ENCODE peak calls at places on chromosomes 5 and 9, in six cellular contexts. R is activated CD8-positive, alpha-beta T cell treated with anti-CD3 and anti-CD28 coated beads for 36 hours; O is stromal cell of bone marrow; I is caudate nucleus; U is ureter; N is NCI-H1092. G is an unnamed sample.

GRCh38 chr5:80406980-80407734 is 707 bp upstream of the ZFYVE16 start:
- DNase-seq in I (no peak), R (peak), U (peak), O (peak), N (no peak), G (no peak)

GRCh38 chr9:89428901-89429890 is 68.7 kb downstream of the SEMA4D start:
- DNase-seq in R (peak), O (no peak), N (no peak), I (no peak), U (no peak), G (no peak)

GRCh38 chr5:147857302-147858129 is 21.0 kb upstream of the SCGB3A2 start:
- DNase-seq in O (peak), R (peak), N (peak), U (peak), I (peak), G (peak)

GRCh38 chr5:172505840-172506638 is 51.7 kb upstream of the SH3PXD2B start:
- DNase-seq in R (no peak), N (no peak), U (peak), O (no peak), I (no peak), G (no peak)

GRCh38 chr5:132947661-132948060 is 15.8 kb downstream of the AFF4 start:
- DNase-seq in R (no peak), N (no peak), U (no peak), I (no peak), O (no peak), G (no peak)

GRCh38 chr9:88874391-88874790 is 116.9 kb upstream of the S1PR3 start:
- DNase-seq in R (no peak), I (no peak), N (no peak), O (no peak), U (no peak), G (no peak)

GRCh38 chr5:75566710-75567309 is 44.4 kb upstream of the ANKDD1B start:
- DNase-seq in O (peak), I (no peak), R (peak), N (no peak), U (no peak), G (no peak)

GRCh38 chr9:99713838-99714306 is 107.8 kb upstream of the NR4A3 start:
- DNase-seq in R (no peak), O (no peak), N (no peak), U (no peak), I (no peak), G (no peak)

GRCh38 chr9:107650321-107650720 is 160.8 kb upstream of the KLF4 start:
- DNase-seq in N (no peak), U (no peak), R (no peak), I (no peak), O (peak), G (no peak)

GRCh38 chr5:176660860-176661641 is 13.8 kb downstream of the TSPAN17 start:
- DNase-seq in R (peak), U (peak), N (peak), I (peak), O (no peak), G (peak)

GRCh38 chr9:35385042-35385441 is 104.9 kb upstream of the RUSC2 start:
- DNase-seq in U (no peak), N (no peak), O (peak), I (no peak), R (no peak), G (no peak)

GRCh38 chr5:138138949-138139775 is at the start of gene NME5:
- DNase-seq in U (peak), N (peak), R (peak), I (peak), O (peak), G (peak)

GRCh38 chr9:86193088-86193487 is 66.4 kb downstream of the C9orf153 start:
- DNase-seq in I (no peak), R (no peak), U (no peak), O (no peak), N (no peak), G (no peak)

GRCh38 chr5:141345327-141345726 is 1.7 kb downstream of the PCDHGA3 start:
- DNase-seq in U (no peak), O (no peak), R (no peak), I (no peak), N (no peak), G (no peak)

GRCh38 chr9:125612616-125613015 is 94.4 kb downstream of the MAPKAP1 start:
- DNase-seq in I (no peak), R (no peak), O (no peak), U (no peak), N (no peak), G (no peak)

GRCh38 chr9:17528859-17529258 is 50.0 kb upstream of the SH3GL2 start:
- DNase-seq in N (no peak), U (no peak), R (no peak), O (peak), I (no peak), G (no peak)

GRCh38 chr5:125499969-125500368 is 753.5 kb upstream of the ZNF608 start:
- DNase-seq in N (peak), U (no peak), O (no peak), R (no peak), I (no peak), G (no peak)

GRCh38 chr9:137355445-137356365 is 53.6 kb upstream of the NRARP start:
- DNase-seq in I (no peak), U (no peak), R (no peak), O (no peak), N (no peak), G (peak)

GRCh38 chr5:150159741-150160179 is 4.1 kb upstream of the PDGFRB start:
- DNase-seq in O (no peak), U (no peak), N (no peak), I (no peak), R (no peak), G (no peak)

GRCh38 chr9:89458768-89459496 is 39.0 kb downstream of the SEMA4D start:
- DNase-seq in O (no peak), R (no peak), U (no peak), N (no peak), I (no peak), G (no peak)

GRCh38 chr9:87667164-87667738 is 58.7 kb upstream of the CTSL start:
- DNase-seq in U (no peak), O (no peak), I (no peak), N (no peak), R (peak), G (no peak)

GRCh38 chr9:130180516-130180915 is 8.3 kb downstream of the NCS1 start:
- DNase-seq in O (no peak), N (no peak), R (no peak), U (no peak), I (no peak), G (no peak)

GRCh38 chr9:137227057-137227852 is at the start of gene RNF224:
- DNase-seq in I (peak), O (no peak), U (peak), R (peak), N (peak), G (peak)

GRCh38 chr9:126805546-126806262 is 864 bp downstream of the ZBTB43 start:
- DNase-seq in U (peak), R (peak), I (no peak), O (peak), N (no peak), G (no peak)

GRCh38 chr9:36911601-36912412 is 122.3 kb downstream of the PAX5 start:
- DNase-seq in O (no peak), I (no peak), U (no peak), N (no peak), R (no peak), G (no peak)

GRCh38 chr5:135739383-135739961 is 95.0 kb upstream of the SLC25A48 start:
- DNase-seq in U (peak), O (peak), R (no peak), N (no peak), I (no peak), G (no peak)

GRCh38 chr5:157924931-157925729 is 66.2 kb upstream of the CLINT1 start:
- DNase-seq in I (no peak), N (no peak), R (peak), U (no peak), O (no peak), G (no peak)

G was measured in posterior cingulate gyrus.